ENCODE peak calls at places on chromosomes 3 and 15, in four cellular contexts. S, W, E and R are unnamed samples.

GRCh38 chr3:152396867-152397266 is 128.1 kb downstream of the MBNL1 start:
- DNase-seq in S (no peak), W (no peak), E (no peak), R (no peak)

GRCh38 chr15:66293085-66293418 is 316 bp upstream of the DIS3L start:
- DNase-seq in S (no peak), W (no peak), E (no peak), R (no peak)

GRCh38 chr15:63381301-63382192 is at the start of gene CA12:
- DNase-seq in S (no peak), W (no peak), E (peak), R (peak)

GRCh38 chr3:158702815-158703481 is 29.3 kb downstream of the RARRES1 start:
- DNase-seq in S (peak), W (no peak), E (no peak), R (no peak)

GRCh38 chr3:71187715-71188114 is 395.8 kb downstream of the FOXP1 start:
- DNase-seq in S (no peak), W (no peak), E (no peak), R (no peak)

GRCh38 chr15:90347666-90348065 is 4.4 kb upstream of the ZNF774 start:
- DNase-seq in S (no peak), W (no peak), E (no peak), R (no peak)

GRCh38 chr15:29724026-29724425 is 98.2 kb downstream of the TJP1 start:
- DNase-seq in S (no peak), W (no peak), E (no peak), R (no peak)

GRCh38 chr3:85570819-85571218 is 612.0 kb downstream of the CADM2 start:
- DNase-seq in S (no peak), W (no peak), E (no peak), R (no peak)

GRCh38 chr3:113084777-113085176 is 94.0 kb downstream of the GTPBP8 start:
- DNase-seq in S (peak), W (no peak), E (no peak), R (peak)

GRCh38 chr3:152355744-152356665 is 87.3 kb downstream of the MBNL1 start:
- DNase-seq in S (no peak), W (no peak), E (no peak), R (no peak)

GRCh38 chr3:64161481-64161952 is 63.7 kb downstream of the PRICKLE2 start:
- DNase-seq in S (no peak), W (no peak), E (no peak), R (no peak)

GRCh38 chr3:108099679-108100428 is 9.0 kb upstream of the CD47 start:
- DNase-seq in S (no peak), W (no peak), E (no peak), R (no peak)

GRCh38 chr15:96326551-96327154 is 3.8 kb upstream of the NR2F2 start:
- DNase-seq in S (peak), W (no peak), E (no peak), R (peak)

GRCh38 chr3:109369510-109369909 is 32.2 kb upstream of the DPPA4 start:
- DNase-seq in S (no peak), W (no peak), E (no peak), R (no peak)

GRCh38 chr15:27851811-27852210 is 247.3 kb downstream of the OCA2 start:
- DNase-seq in S (no peak), W (no peak), E (no peak), R (no peak)

GRCh38 chr3:149129326-149130123 is at the start of gene HPS3:
- DNase-seq in S (peak), W (peak), E (peak), R (peak)